ENCODE peak calls at places on chromosomes 5 and 9, in ten cellular contexts. G is cardiac septum; X is NCI-H1092 treated with DMSO at 0.1 percent for 48 hours; H is AML-193; K is stimulated activated CD8-positive, alpha-beta memory T cell treated with anti-CD3 and anti-CD28 coated beads, Interleukin-15, amount 100 ng/mL, for 24 hours; W is BJ; V is upper lobe of right lung; A is NAMALWA; M is Peyer's patch; J is GM04504. O is an unnamed sample.

GRCh38 chr5:64838803-64839202 is 70.1 kb downstream of the CWC27 start:
- DNase-seq in G (no peak), X (no peak), H (no peak), K (no peak), W (no peak), V (no peak), A (no peak), M (no peak), J (no peak), O (no peak)

GRCh38 chr5:7754997-7755596 is 95.8 kb downstream of the CFAP90 start:
- DNase-seq in G (no peak), X (peak; percentile 66), H (peak; percentile 32), K (no peak), W (no peak), V (peak; percentile 86), A (peak; percentile 81), M (peak; percentile 66), J (peak; percentile 4), O (peak; percentile 73)

GRCh38 chr5:14664270-14665109 is at the start of gene OTULIN:
- DNase-seq in G (peak; percentile 96), X (peak; percentile 90), H (peak; percentile 85), K (peak; percentile 63), W (no peak), V (peak; percentile 96), A (peak; percentile 93), M (peak; percentile 94), J (peak; percentile 77), O (peak; percentile 82)

GRCh38 chr9:76181020-76181641 is 213.1 kb downstream of the RFK start:
- DNase-seq in G (no peak), X (no peak), H (peak; percentile 81), K (no peak), W (no peak), V (no peak), A (no peak), M (no peak), J (no peak), O (no peak)

GRCh38 chr9:131393622-131394463 is at the start of gene PRRC2B:
- DNase-seq in G (peak; percentile 95), X (peak; percentile 85), H (peak; percentile 51), K (peak; percentile 77), W (no peak), V (peak; percentile 94), A (peak; percentile 85), M (peak; percentile 90), J (no peak), O (peak; percentile 69)

GRCh38 chr9:88388203-88388885 is at the start of gene SPIN1:
- DNase-seq in G (peak; percentile 91), X (peak; percentile 70), H (peak; percentile 51), K (peak; percentile 83), W (no peak), V (peak; percentile 94), A (peak; percentile 79), M (peak; percentile 93), J (peak; percentile 38), O (peak; percentile 8)

GRCh38 chr5:104859437-104859836 is 1296.8 kb upstream of the NUDT12 start:
- DNase-seq in G (no peak), X (no peak), H (no peak), K (no peak), W (no peak), V (no peak), A (no peak), M (no peak), J (no peak), O (no peak)

GRCh38 chr5:131417240-131417869 is 153.5 kb downstream of the CDC42SE2 start:
- DNase-seq in G (no peak), X (peak; percentile 54), H (peak; percentile 46), K (peak; percentile 67), W (peak; percentile 7), V (peak; percentile 84), A (peak; percentile 83), M (peak; percentile 83), J (peak; percentile 28), O (peak; percentile 69)

GRCh38 chr9:121890746-121891145 is 202.4 kb downstream of the TTLL11 start:
- DNase-seq in G (no peak), X (no peak), H (no peak), K (no peak), W (no peak), V (no peak), A (no peak), M (no peak), J (no peak), O (no peak)

GRCh38 chr5:142059304-142059940 is 46.6 kb upstream of the GNPDA1 start:
- DNase-seq in G (no peak), X (no peak), H (peak; percentile 25), K (no peak), W (no peak), V (no peak), A (no peak), M (no peak), J (peak; percentile 46), O (no peak)

GRCh38 chr5:150120617-150121447 is 34.5 kb upstream of the CSF1R start:
- DNase-seq in G (peak; percentile 47), X (no peak), H (no peak), K (no peak), W (no peak), V (peak; percentile 51), A (no peak), M (peak; percentile 34), J (no peak), O (no peak)

GRCh38 chr9:86965627-86966395 is 18.5 kb upstream of the GAS1 start:
- DNase-seq in G (no peak), X (no peak), H (no peak), K (no peak), W (no peak), V (no peak), A (no peak), M (no peak), J (no peak), O (no peak)

GRCh38 chr5:73592546-73592945 is 27.0 kb downstream of the UTP15 start:
- DNase-seq in G (no peak), X (no peak), H (no peak), K (no peak), W (peak; percentile 38), V (no peak), A (no peak), M (no peak), J (no peak), O (no peak)

GRCh38 chr9:87039809-87040392 is 92.6 kb upstream of the GAS1 start:
- DNase-seq in G (no peak), X (no peak), H (no peak), K (no peak), W (no peak), V (no peak), A (no peak), M (no peak), J (peak; percentile 44), O (no peak)

GRCh38 chr9:96109718-96110351 is 192.1 kb downstream of the HSD17B3 start:
- DNase-seq in G (no peak), X (no peak), H (no peak), K (no peak), W (no peak), V (no peak), A (no peak), M (no peak), J (no peak), O (no peak)

GRCh38 chr9:28234899-28235277 is 661.6 kb upstream of the C9orf72 start:
- DNase-seq in G (no peak), X (no peak), H (no peak), K (no peak), W (peak; percentile 37), V (no peak), A (no peak), M (no peak), J (no peak), O (no peak)

GRCh38 chr9:92726971-92727715 is 37.5 kb downstream of the BICD2 start:
- DNase-seq in G (peak; percentile 69), X (peak; percentile 24), H (no peak), K (no peak), W (no peak), V (no peak), A (peak; percentile 56), M (no peak), J (no peak), O (no peak)

GRCh38 chr5:52981507-52981906 is 7.6 kb upstream of the ITGA2 start:
- DNase-seq in G (no peak), X (no peak), H (no peak), K (no peak), W (no peak), V (no peak), A (no peak), M (no peak), J (no peak), O (no peak)

GRCh38 chr9:126377521-126377920 is 50.9 kb downstream of the MVB12B start:
- DNase-seq in G (no peak), X (no peak), H (no peak), K (no peak), W (no peak), V (no peak), A (no peak), M (no peak), J (no peak), O (peak; percentile 9)

GRCh38 chr5:138541511-138541910 is 1.5 kb downstream of the ETF1 start:
- DNase-seq in G (no peak), X (no peak), H (no peak), K (no peak), W (no peak), V (no peak), A (no peak), M (no peak), J (no peak), O (no peak)

GRCh38 chr9:77743381-77743780 is 95.3 kb upstream of the GNA14 start:
- DNase-seq in G (no peak), X (no peak), H (no peak), K (no peak), W (no peak), V (no peak), A (no peak), M (no peak), J (no peak), O (no peak)

GRCh38 chr9:90637626-90638025 is 5.0 kb downstream of the DIRAS2 start:
- DNase-seq in G (no peak), X (no peak), H (no peak), K (no peak), W (no peak), V (no peak), A (no peak), M (no peak), J (no peak), O (no peak)

GRCh38 chr9:100084734-100085133 is 14.1 kb downstream of the ERP44 start:
- DNase-seq in G (no peak), X (no peak), H (no peak), K (no peak), W (no peak), V (no peak), A (peak; percentile 88), M (no peak), J (no peak), O (no peak)

GRCh38 chr5:169875091-169875727 is 105.1 kb downstream of the INSYN2B start:
- DNase-seq in G (no peak), X (no peak), H (peak; percentile 79), K (no peak), W (peak; percentile 30), V (no peak), A (no peak), M (no peak), J (peak; percentile 75), O (no peak)